ENCODE peak calls at places on chromosomes 2 and 18, in nine cellular contexts. K is WTC11, V is H9, S is ELF-1, R is posterior cingulate gyrus, L is IMR-90, I is NCI-H446 treated with DMSO at 0.1 percent for 48 hours, G is D721Med, O is NCI-H1436 treated with DMSO at 0.1 percent for 48 hours. B is an unnamed sample.

GRCh38 chr18:5943514-5943913 is 48.2 kb upstream of the TMEM200C start:
- DNase-seq in O (no peak), S (no peak), L (peak; percentile 25), G (no peak), K (no peak), I (no peak), V (no peak), R (no peak), B (no peak)

GRCh38 chr2:211351998-211352397 is 795.6 kb downstream of the CPS1 start:
- DNase-seq in S (no peak), I (peak; percentile 61), O (peak; percentile 14), L (no peak), G (no peak), K (no peak), V (no peak), R (peak; percentile 46), B (no peak)

GRCh38 chr2:23594079-23594494 is 209.1 kb downstream of the KLHL29 start:
- DNase-seq in L (no peak), O (no peak), K (no peak), I (no peak), G (no peak), R (no peak), V (no peak), S (no peak), B (no peak)

GRCh38 chr18:32847719-32848118 is 74.9 kb upstream of the KLHL14 start:
- DNase-seq in L (no peak), S (peak; percentile 51), V (peak; percentile 63), O (no peak), K (peak; percentile 50), G (no peak), I (no peak), R (no peak), B (no peak)

GRCh38 chr18:23837591-23837990 is 148.3 kb downstream of the LAMA3 start:
- DNase-seq in O (no peak), K (no peak), I (no peak), R (no peak), G (no peak), L (peak; percentile 86), V (no peak), S (no peak), B (no peak)

GRCh38 chr2:67516899-67517530 is 119.9 kb downstream of the ETAA1 start:
- DNase-seq in L (peak; percentile 98), K (no peak), S (no peak), O (no peak), G (no peak), R (peak; percentile 21), V (no peak), I (no peak), B (no peak)

GRCh38 chr2:11640132-11640531 is 29.9 kb downstream of the NTSR2 start:
- DNase-seq in G (no peak), K (no peak), V (no peak), S (no peak), L (no peak), R (no peak), I (no peak), O (no peak), B (no peak)

GRCh38 chr18:30682667-30683066 is 359.9 kb downstream of the DSC3 start:
- DNase-seq in O (no peak), G (no peak), V (no peak), R (no peak), I (no peak), K (no peak), S (no peak), L (no peak), B (no peak)

GRCh38 chr2:3608373-3609278 is 13.7 kb downstream of the COLEC11 start:
- DNase-seq in O (no peak), R (no peak), I (no peak), L (no peak), V (no peak), K (no peak), S (no peak), G (peak; percentile 64), B (no peak)

GRCh38 chr2:215952860-215953637 is 60.3 kb downstream of the MREG start:
- DNase-seq in L (no peak), I (no peak), R (no peak), V (no peak), G (no peak), S (no peak), O (no peak), K (no peak), B (no peak)

GRCh38 chr2:28976584-28976983 is 4.5 kb upstream of the TOGARAM2 start:
- DNase-seq in G (no peak), K (no peak), O (no peak), L (peak; percentile 84), V (no peak), S (peak; percentile 85), R (no peak), I (no peak), B (no peak)

GRCh38 chr2:237510502-237511217 is 23.6 kb downstream of the MLPH start:
- DNase-seq in L (no peak), S (no peak), K (no peak), I (no peak), R (no peak), V (no peak), G (no peak), O (no peak), B (no peak)

GRCh38 chr2:65232636-65233035 is 5.0 kb downstream of the ACTR2 start:
- DNase-seq in R (no peak), O (no peak), I (no peak), V (no peak), K (no peak), L (peak; percentile 77), S (no peak), G (no peak), B (no peak)

B was measured in stimulated activated naive CD4-positive, alpha-beta T cell.